ENCODE peak calls at places on chromosomes 3 and 15, in seven cellular contexts. O, K, X, J, W, E and P are unnamed samples.

GRCh38 chr15:64930778-64931240 is 19.1 kb downstream of the ANKDD1A start:
- DNase-seq in O (no peak), K (no peak), W (no peak), X (no peak), E (no peak), J (no peak), P (no peak)

GRCh38 chr15:33451385-33451784 is 140.6 kb downstream of the RYR3 start:
- DNase-seq in O (no peak), X (no peak), E (no peak), W (no peak), K (no peak), J (no peak), P (no peak)

GRCh38 chr15:40421246-40422157 is 15.9 kb downstream of the IVD start:
- DNase-seq in K (peak; percentile 77), O (peak; percentile 92), X (peak; percentile 83), W (no peak), E (peak; percentile 75), J (peak; percentile 85), P (peak; percentile 76)

GRCh38 chr3:126773783-126774182 is 69.7 kb downstream of the CHCHD6 start:
- DNase-seq in O (no peak), K (no peak), X (no peak), W (no peak), J (no peak), E (no peak), P (no peak)

GRCh38 chr3:45929042-45929679 is 14.1 kb upstream of the CXCR6 start:
- DNase-seq in O (peak; percentile 61), X (peak; percentile 19), E (no peak), K (no peak), W (no peak), J (no peak), P (no peak)

GRCh38 chr15:71599404-71600225 is 210.7 kb upstream of the NR2E3 start:
- DNase-seq in K (no peak), W (no peak), J (peak; percentile 34), E (peak; percentile 47), X (no peak), O (no peak), P (peak; percentile 44)

GRCh38 chr3:59056706-59057105 is 6.9 kb upstream of the CFAP20DC start:
- DNase-seq in W (no peak), X (no peak), O (no peak), J (no peak), K (no peak), E (no peak), P (no peak)

GRCh38 chr3:194054941-194055340 is 81.0 kb upstream of the HES1 start:
- DNase-seq in X (no peak), K (no peak), O (no peak), W (no peak), E (no peak), J (no peak), P (no peak)

GRCh38 chr15:76353903-76354302 is 17.3 kb downstream of the ISL2 start:
- DNase-seq in J (no peak), E (no peak), K (no peak), O (no peak), X (no peak), W (no peak), P (no peak)

GRCh38 chr15:82646250-82647044 is 716 bp downstream of the CPEB1 start:
- DNase-seq in X (peak; percentile 43), O (no peak), W (no peak), K (no peak), J (no peak), E (no peak), P (no peak)

GRCh38 chr3:33117461-33117860 is 3.6 kb downstream of the CRTAP start:
- DNase-seq in K (no peak), W (no peak), X (no peak), O (no peak), E (no peak), J (no peak), P (no peak)

GRCh38 chr3:167575000-167575399 is 78.7 kb downstream of the WDR49 start:
- DNase-seq in E (no peak), K (no peak), W (no peak), O (no peak), X (no peak), J (no peak), P (no peak)

GRCh38 chr3:136751259-136752045 is 726 bp downstream of the STAG1 start:
- DNase-seq in E (peak; percentile 72), J (peak; percentile 74), K (peak; percentile 74), W (peak; percentile 54), O (peak; percentile 90), X (peak; percentile 76), P (peak; percentile 81)

GRCh38 chr3:51024765-51025681 is 350.3 kb downstream of the DOCK3 start:
- DNase-seq in W (no peak), E (no peak), X (no peak), J (no peak), K (no peak), O (no peak), P (no peak)

GRCh38 chr15:51299187-51300015 is 39.0 kb downstream of the CYP19A1 start:
- DNase-seq in E (no peak), X (no peak), K (no peak), O (no peak), J (no peak), W (no peak), P (no peak)

GRCh38 chr3:129402210-129402609 is 26.2 kb downstream of the EFCAB12 start:
- DNase-seq in E (no peak), O (no peak), X (no peak), K (no peak), J (no peak), W (no peak), P (no peak)

GRCh38 chr3:36928220-36928619 is 16.6 kb downstream of the TRANK1 start:
- DNase-seq in J (no peak), O (no peak), X (no peak), W (no peak), E (no peak), K (no peak), P (no peak)

GRCh38 chr3:87997298-87997697 is 61.5 kb downstream of the CGGBP1 start:
- DNase-seq in E (no peak), W (no peak), K (no peak), O (no peak), J (no peak), X (no peak), P (no peak)

GRCh38 chr15:62844564-62845235 is 197.8 kb upstream of the TPM1 start:
- DNase-seq in X (no peak), K (no peak), J (no peak), E (no peak), O (no peak), W (no peak), P (no peak)

GRCh38 chr3:49610881-49611280 is 56.6 kb downstream of the BSN start:
- DNase-seq in O (peak; percentile 1), J (no peak), W (no peak), K (no peak), E (no peak), X (no peak), P (no peak)

GRCh38 chr3:115913069-115913686 is 289.9 kb downstream of the GAP43 start:
- DNase-seq in E (no peak), X (no peak), K (no peak), W (no peak), J (no peak), O (no peak), P (no peak)
- TF ChIP-seq CTCF in E (no peak), X (peak; percentile 14), K (peak; percentile 22), W (peak; percentile 24), J (no peak), O (peak; percentile 18), P (no peak)

GRCh38 chr15:90402806-90403205 is 14.8 kb downstream of the IQGAP1 start:
- DNase-seq in E (no peak), J (no peak), K (no peak), X (no peak), W (no peak), O (no peak), P (no peak)

GRCh38 chr15:90400759-90401314 is 12.8 kb downstream of the IQGAP1 start:
- DNase-seq in K (peak; percentile 84), O (peak; percentile 73), J (peak; percentile 82), E (peak; percentile 79), X (peak; percentile 72), W (peak; percentile 21), P (peak; percentile 39)

GRCh38 chr15:90402230-90402629 is 14.2 kb downstream of the IQGAP1 start:
- DNase-seq in W (no peak), X (no peak), J (no peak), K (peak; percentile 86), E (peak; percentile 49), O (no peak), P (no peak)

GRCh38 chr15:90401499-90401898 is 13.5 kb downstream of the IQGAP1 start:
- DNase-seq in O (no peak), W (no peak), X (no peak), E (no peak), K (no peak), J (no peak), P (no peak)

DNA sequence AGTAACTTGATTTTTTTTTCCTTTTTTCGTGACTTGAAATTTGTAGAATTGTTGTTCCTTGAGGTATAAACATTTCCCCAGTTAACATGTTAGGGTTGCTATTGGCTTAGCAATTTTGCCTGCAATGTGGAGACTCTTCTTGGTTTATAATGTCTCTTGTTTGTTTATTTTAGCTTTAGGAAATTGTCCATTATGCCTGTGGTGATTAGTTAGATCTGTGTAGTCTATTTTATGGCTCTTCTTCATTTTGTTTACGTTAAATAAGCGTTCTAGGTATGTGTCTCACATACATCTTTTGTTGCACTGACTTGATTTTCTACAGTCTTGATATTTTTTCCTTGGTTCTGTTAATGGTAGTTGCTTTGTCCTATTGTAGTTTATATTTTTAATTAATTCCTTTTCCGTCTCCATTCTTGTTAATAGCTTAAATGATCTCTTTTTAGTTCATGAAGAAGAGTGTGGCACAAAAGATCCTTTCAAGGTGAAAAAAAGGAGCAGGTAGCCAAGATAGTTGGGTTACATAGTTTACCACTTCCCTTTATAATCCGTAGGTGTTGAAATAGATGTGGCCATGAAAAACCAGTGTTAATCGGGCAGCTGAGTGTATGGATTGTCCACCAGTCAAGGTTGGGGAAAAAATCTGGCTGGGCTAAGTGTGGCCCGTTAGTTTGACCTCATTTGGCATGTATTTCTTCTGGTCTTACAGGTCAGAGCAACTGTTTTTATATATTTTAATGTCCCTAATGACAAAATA is 12.1 kb downstream of the IQGAP1 start:
- DNase-seq in K (no peak), J (no peak), O (no peak), W (no peak), E (no peak), X (no peak), P (no peak)
- H3K4me3 ChIP-seq in K (no peak overlapping the region), J (no peak overlapping the region), O (no peak overlapping the region), W (no peak overlapping the region), E (no peak overlapping the region), X (no peak overlapping the region), P (peak overlapping the region; percentile 11)

GRCh38 chr3:9151240-9151639 is 98.2 kb downstream of the SRGAP3 start:
- DNase-seq in W (no peak), O (no peak), K (no peak), E (no peak), X (no peak), J (no peak), P (no peak)
- H3K27ac ChIP-seq in W (no peak overlapping the region), O (no peak overlapping the region), K (no peak overlapping the region), E (no peak overlapping the region), X (no peak overlapping the region), J (no peak overlapping the region), P (no peak overlapping the region)

DNA sequence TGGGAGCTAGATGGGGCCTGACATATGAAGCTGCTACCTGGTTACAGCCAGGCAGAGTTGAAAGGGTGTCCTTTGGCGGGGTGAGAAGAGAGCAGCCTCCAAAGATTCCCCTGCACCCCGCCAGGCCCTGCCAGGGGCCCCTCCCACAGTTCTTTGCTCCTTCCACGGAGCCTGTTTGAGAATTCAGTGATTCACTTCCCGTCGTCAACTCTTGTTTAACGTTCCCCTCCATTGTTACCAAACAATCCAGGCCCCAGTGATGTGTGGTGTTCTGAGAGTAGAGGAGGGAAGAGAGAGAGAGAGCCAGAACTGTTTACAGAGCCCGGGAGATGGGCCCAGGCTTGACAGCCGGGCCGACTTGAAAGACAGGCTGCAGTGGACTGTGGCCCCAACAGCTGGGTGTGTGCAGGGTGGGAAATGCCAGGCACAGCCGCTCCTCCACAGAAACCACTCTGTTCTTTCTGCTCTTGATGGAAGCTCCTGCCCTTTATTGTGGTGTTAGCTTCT is 81.5 kb downstream of the SMAD3 start:
- DNase-seq in W (no peak), J (peak; percentile 40), X (no peak), O (no peak), E (peak; percentile 59), K (no peak), P (no peak)
- TF ChIP-seq CTCF in W (no peak), J (no peak), X (no peak), O (no peak), E (no peak), K (no peak), P (no peak)